ENCODE peak calls at places on chromosomes 16 and 17, in six cellular contexts. I is substantia nigra; W is NCI-H2081; B is stimulated activated CD4-positive, alpha-beta T cell treated with anti-CD3 and anti-CD28 coated beads, Interleukin-4, amount 100 ng/mL, for 48 hours; D is breast epithelium; S is nephron progenitor cell. K is an unnamed sample.

GRCh38 chr17:76277300-76278267 is 12.4 kb downstream of the UBALD2 start:
- DNase-seq in I (no peak), W (no peak), B (no peak), D (no peak), S (no peak), K (no peak)

GRCh38 chr17:10210151-10210574 is 11.8 kb upstream of the GAS7 start:
- DNase-seq in I (no peak), W (no peak), B (no peak), D (no peak), S (no peak), K (no peak)

GRCh38 chr17:74952431-74953128 is 16.9 kb downstream of the OTOP3 start:
- DNase-seq in I (no peak), W (no peak), B (no peak), D (no peak), S (no peak), K (no peak)

GRCh38 chr16:4859190-4859899 is 12.1 kb downstream of the UBN1 start:
- DNase-seq in I (no peak), W (no peak), B (no peak), D (no peak), S (no peak), K (no peak)

GRCh38 chr16:57012353-57012752 is 23.0 kb downstream of the NLRC5 start:
- DNase-seq in I (no peak), W (no peak), B (no peak), D (no peak), S (no peak), K (no peak)

GRCh38 chr16:68605746-68606145 is 39.4 kb upstream of the CDH3 start:
- DNase-seq in I (no peak), W (no peak), B (no peak), D (no peak), S (no peak), K (peak)

GRCh38 chr17:35144840-35145239 is 2.7 kb upstream of the NLE1 start:
- DNase-seq in I (no peak), W (no peak), B (no peak), D (no peak), S (no peak), K (no peak)

GRCh38 chr17:81648013-81648706 is 8.2 kb downstream of the PDE6G start:
- DNase-seq in I (no peak), W (no peak), B (no peak), D (no peak), S (no peak), K (no peak)

GRCh38 chr17:82390015-82390859 is 18.7 kb downstream of the UTS2R start:
- DNase-seq in I (no peak), W (no peak), B (no peak), D (no peak), S (no peak), K (no peak)

GRCh38 chr17:55063857-55064485 is 95.4 kb downstream of the STXBP4 start:
- DNase-seq in I (no peak), W (no peak), B (no peak), D (no peak), S (no peak), K (no peak)

GRCh38 chr17:75064460-75064859 is 17.4 kb downstream of the KCTD2 start:
- DNase-seq in I (no peak), W (no peak), B (no peak), D (no peak), S (no peak), K (no peak)

GRCh38 chr16:4315185-4316102 is at the start of gene GLIS2:
- DNase-seq in I (no peak), W (peak), B (no peak), D (no peak), S (peak), K (no peak)

GRCh38 chr17:64773386-64773835 is 111.3 kb upstream of the SMURF2 start:
- DNase-seq in I (no peak), W (no peak), B (no peak), D (no peak), S (no peak), K (no peak)

GRCh38 chr16:27498020-27498419 is 51.7 kb downstream of the GTF3C1 start:
- DNase-seq in I (no peak), W (no peak), B (no peak), D (no peak), S (no peak), K (no peak)

GRCh38 chr17:80826346-80826954 is 165.2 kb upstream of the CHMP6 start:
- DNase-seq in I (no peak), W (no peak), B (no peak), D (peak), S (no peak), K (no peak)

GRCh38 chr17:75848523-75849303 is 4.5 kb upstream of the UNC13D start:
- DNase-seq in I (peak), W (peak), B (peak), D (peak), S (peak), K (no peak)

GRCh38 chr16:3087836-3088235 is 11.3 kb downstream of the ZSCAN10 start:
- DNase-seq in I (no peak), W (no peak), B (no peak), D (no peak), S (no peak), K (no peak)

GRCh38 chr16:55120408-55120807 is 189.7 kb downstream of the IRX5 start:
- DNase-seq in I (no peak), W (no peak), B (no peak), D (no peak), S (no peak), K (no peak)

GRCh38 chr17:59416184-59416583 is 84.7 kb downstream of the YPEL2 start:
- DNase-seq in I (no peak), W (no peak), B (no peak), D (no peak), S (no peak), K (no peak)

GRCh38 chr17:14301761-14302401 is 1.0 kb downstream of the HS3ST3B1 start:
- DNase-seq in I (no peak), W (no peak), B (peak), D (no peak), S (no peak), K (no peak)

GRCh38 chr16:85604145-85604705 is 8.9 kb upstream of the GSE1 start:
- DNase-seq in I (no peak), W (no peak), B (no peak), D (no peak), S (no peak), K (no peak)

GRCh38 chr17:66941249-66941648 is 23.3 kb upstream of the CACNG4 start:
- DNase-seq in I (no peak), W (no peak), B (no peak), D (no peak), S (no peak), K (no peak)

K was measured in retinal pigment epithelial cell.